ENCODE peak calls at places on chromosomes 16 and 17, in nine cellular contexts. One of them, this sample, is unnamed.

GRCh38 chr16:88744839-88745521 is 38.7 kb downstream of the CTU2 start:
- DNase-seq in HTR-8/SVneo: no peak
- DNase-seq in Right ventricle myocardium superior: no peak
- DNase-seq in mucosa of descending colon: no peak
- DNase-seq in IMR-90: no peak
- DNase-seq in SK-MEL-5: no peak
- DNase-seq in anterior cingulate cortex: no peak
- DNase-seq in SK-N-DZ: no peak
- DNase-seq in CD4-positive, CD25-positive, alpha-beta regulatory T cell: no peak
- DNase-seq in this sample: no peak

GRCh38 chr17:46770818-46771600 is 47.5 kb downstream of the WNT3 start:
- DNase-seq in HTR-8/SVneo: peak
- DNase-seq in Right ventricle myocardium superior: no peak
- DNase-seq in mucosa of descending colon: no peak
- DNase-seq in IMR-90: peak
- DNase-seq in SK-MEL-5: peak
- DNase-seq in anterior cingulate cortex: no peak
- DNase-seq in SK-N-DZ: peak
- DNase-seq in CD4-positive, CD25-positive, alpha-beta regulatory T cell: no peak
- DNase-seq in this sample: peak

GRCh38 chr17:58205936-58206335 is 13.1 kb downstream of the MKS1 start:
- DNase-seq in HTR-8/SVneo: no peak
- DNase-seq in Right ventricle myocardium superior: no peak
- DNase-seq in mucosa of descending colon: no peak
- DNase-seq in IMR-90: no peak
- DNase-seq in SK-MEL-5: no peak
- DNase-seq in anterior cingulate cortex: no peak
- DNase-seq in SK-N-DZ: no peak
- DNase-seq in CD4-positive, CD25-positive, alpha-beta regulatory T cell: no peak
- DNase-seq in this sample: no peak

GRCh38 chr16:89471225-89471624 is 19.1 kb downstream of the ANKRD11 start:
- DNase-seq in HTR-8/SVneo: peak
- DNase-seq in Right ventricle myocardium superior: no peak
- DNase-seq in mucosa of descending colon: no peak
- DNase-seq in IMR-90: peak
- DNase-seq in SK-MEL-5: no peak
- DNase-seq in anterior cingulate cortex: no peak
- DNase-seq in SK-N-DZ: no peak
- DNase-seq in CD4-positive, CD25-positive, alpha-beta regulatory T cell: no peak
- DNase-seq in this sample: no peak

GRCh38 chr16:66430214-66430613 is 3.1 kb downstream of the BEAN1 start:
- DNase-seq in HTR-8/SVneo: no peak
- DNase-seq in Right ventricle myocardium superior: no peak
- DNase-seq in mucosa of descending colon: no peak
- DNase-seq in IMR-90: no peak
- DNase-seq in SK-MEL-5: no peak
- DNase-seq in anterior cingulate cortex: no peak
- DNase-seq in SK-N-DZ: no peak
- DNase-seq in CD4-positive, CD25-positive, alpha-beta regulatory T cell: no peak
- DNase-seq in this sample: no peak

GRCh38 chr16:89256651-89257254 is 39.2 kb downstream of the ZNF778 start:
- DNase-seq in HTR-8/SVneo: no peak
- DNase-seq in Right ventricle myocardium superior: no peak
- DNase-seq in mucosa of descending colon: peak
- DNase-seq in IMR-90: peak
- DNase-seq in SK-MEL-5: no peak
- DNase-seq in anterior cingulate cortex: peak
- DNase-seq in SK-N-DZ: no peak
- DNase-seq in CD4-positive, CD25-positive, alpha-beta regulatory T cell: peak
- DNase-seq in this sample: peak

GRCh38 chr16:19948186-19949104 is 63.8 kb upstream of the GPRC5B start:
- DNase-seq in HTR-8/SVneo: no peak
- DNase-seq in Right ventricle myocardium superior: no peak
- DNase-seq in mucosa of descending colon: no peak
- DNase-seq in IMR-90: no peak
- DNase-seq in SK-MEL-5: no peak
- DNase-seq in anterior cingulate cortex: no peak
- DNase-seq in SK-N-DZ: no peak
- DNase-seq in CD4-positive, CD25-positive, alpha-beta regulatory T cell: no peak
- DNase-seq in this sample: no peak

GRCh38 chr17:16926591-16927451 is 45.1 kb downstream of the TNFRSF13B start:
- DNase-seq in HTR-8/SVneo: no peak
- DNase-seq in Right ventricle myocardium superior: no peak
- DNase-seq in mucosa of descending colon: peak
- DNase-seq in IMR-90: no peak
- DNase-seq in SK-MEL-5: no peak
- DNase-seq in anterior cingulate cortex: no peak
- DNase-seq in SK-N-DZ: no peak
- DNase-seq in CD4-positive, CD25-positive, alpha-beta regulatory T cell: no peak
- DNase-seq in this sample: no peak

GRCh38 chr17:63927464-63928171 is 4.5 kb downstream of the CD79B start:
- DNase-seq in HTR-8/SVneo: no peak
- DNase-seq in Right ventricle myocardium superior: no peak
- DNase-seq in mucosa of descending colon: peak
- DNase-seq in IMR-90: no peak
- DNase-seq in SK-MEL-5: no peak
- DNase-seq in anterior cingulate cortex: no peak
- DNase-seq in SK-N-DZ: no peak
- DNase-seq in CD4-positive, CD25-positive, alpha-beta regulatory T cell: no peak
- DNase-seq in this sample: no peak

GRCh38 chr16:3089717-3090592 is 9.1 kb downstream of the ZSCAN10 start:
- DNase-seq in HTR-8/SVneo: no peak
- DNase-seq in Right ventricle myocardium superior: no peak
- DNase-seq in mucosa of descending colon: peak
- DNase-seq in IMR-90: no peak
- DNase-seq in SK-MEL-5: no peak
- DNase-seq in anterior cingulate cortex: no peak
- DNase-seq in SK-N-DZ: no peak
- DNase-seq in CD4-positive, CD25-positive, alpha-beta regulatory T cell: no peak
- DNase-seq in this sample: no peak

GRCh38 chr16:12652924-12653323 is 150.8 kb downstream of the CPPED1 start:
- DNase-seq in HTR-8/SVneo: no peak
- DNase-seq in Right ventricle myocardium superior: no peak
- DNase-seq in mucosa of descending colon: no peak
- DNase-seq in IMR-90: no peak
- DNase-seq in SK-MEL-5: no peak
- DNase-seq in anterior cingulate cortex: no peak
- DNase-seq in SK-N-DZ: no peak
- DNase-seq in CD4-positive, CD25-positive, alpha-beta regulatory T cell: no peak
- DNase-seq in this sample: no peak

GRCh38 chr16:7270823-7271222 is 61.8 kb upstream of the RBFOX1 start:
- DNase-seq in HTR-8/SVneo: no peak
- DNase-seq in Right ventricle myocardium superior: no peak
- DNase-seq in mucosa of descending colon: no peak
- DNase-seq in IMR-90: no peak
- DNase-seq in SK-MEL-5: no peak
- DNase-seq in anterior cingulate cortex: no peak
- DNase-seq in SK-N-DZ: no peak
- DNase-seq in CD4-positive, CD25-positive, alpha-beta regulatory T cell: no peak
- DNase-seq in this sample: no peak

GRCh38 chr17:50206604-50207293 is 5.3 kb upstream of the COL1A1 start:
- DNase-seq in HTR-8/SVneo: no peak
- DNase-seq in Right ventricle myocardium superior: no peak
- DNase-seq in mucosa of descending colon: no peak
- DNase-seq in IMR-90: peak
- DNase-seq in SK-MEL-5: no peak
- DNase-seq in anterior cingulate cortex: no peak
- DNase-seq in SK-N-DZ: peak
- DNase-seq in CD4-positive, CD25-positive, alpha-beta regulatory T cell: no peak
- DNase-seq in this sample: no peak

GRCh38 chr17:75266315-75267145 is 4.5 kb downstream of the MIF4GD start:
- DNase-seq in HTR-8/SVneo: no peak
- DNase-seq in Right ventricle myocardium superior: no peak
- DNase-seq in mucosa of descending colon: no peak
- DNase-seq in IMR-90: no peak
- DNase-seq in SK-MEL-5: no peak
- DNase-seq in anterior cingulate cortex: no peak
- DNase-seq in SK-N-DZ: no peak
- DNase-seq in CD4-positive, CD25-positive, alpha-beta regulatory T cell: no peak
- DNase-seq in this sample: no peak

GRCh38 chr16:66604376-66605176 is at the start of gene CMTM3:
- DNase-seq in HTR-8/SVneo: peak
- DNase-seq in Right ventricle myocardium superior: peak
- DNase-seq in mucosa of descending colon: peak
- DNase-seq in IMR-90: peak
- DNase-seq in SK-MEL-5: peak
- DNase-seq in anterior cingulate cortex: no peak
- DNase-seq in SK-N-DZ: peak
- DNase-seq in CD4-positive, CD25-positive, alpha-beta regulatory T cell: peak
- DNase-seq in this sample: peak

GRCh38 chr17:8126306-8127066 is 2.6 kb upstream of the HES7 start:
- DNase-seq in HTR-8/SVneo: no peak
- DNase-seq in Right ventricle myocardium superior: peak
- DNase-seq in mucosa of descending colon: peak
- DNase-seq in IMR-90: peak
- DNase-seq in SK-MEL-5: peak
- DNase-seq in anterior cingulate cortex: no peak
- DNase-seq in SK-N-DZ: peak
- DNase-seq in CD4-positive, CD25-positive, alpha-beta regulatory T cell: peak
- DNase-seq in this sample: peak

GRCh38 chr16:86214326-86215232 is 295.7 kb upstream of the FOXF1 start:
- DNase-seq in HTR-8/SVneo: no peak
- DNase-seq in Right ventricle myocardium superior: no peak
- DNase-seq in mucosa of descending colon: no peak
- DNase-seq in IMR-90: peak
- DNase-seq in SK-MEL-5: no peak
- DNase-seq in anterior cingulate cortex: no peak
- DNase-seq in SK-N-DZ: no peak
- DNase-seq in CD4-positive, CD25-positive, alpha-beta regulatory T cell: no peak
- DNase-seq in this sample: no peak

GRCh38 chr16:4314532-4315184 is 1.2 kb upstream of the GLIS2 start:
- DNase-seq in HTR-8/SVneo: peak
- DNase-seq in Right ventricle myocardium superior: no peak
- DNase-seq in mucosa of descending colon: no peak
- DNase-seq in IMR-90: peak
- DNase-seq in SK-MEL-5: peak
- DNase-seq in anterior cingulate cortex: no peak
- DNase-seq in SK-N-DZ: peak
- DNase-seq in CD4-positive, CD25-positive, alpha-beta regulatory T cell: no peak
- DNase-seq in this sample: peak

GRCh38 chr17:72233981-72234380 is 113.2 kb downstream of the SOX9 start:
- DNase-seq in HTR-8/SVneo: no peak
- DNase-seq in Right ventricle myocardium superior: no peak
- DNase-seq in mucosa of descending colon: no peak
- DNase-seq in IMR-90: no peak
- DNase-seq in SK-MEL-5: no peak
- DNase-seq in anterior cingulate cortex: no peak
- DNase-seq in SK-N-DZ: no peak
- DNase-seq in CD4-positive, CD25-positive, alpha-beta regulatory T cell: no peak
- DNase-seq in this sample: peak

GRCh38 chr17:13931111-13931526 is 138.2 kb upstream of the COX10 start:
- DNase-seq in HTR-8/SVneo: no peak
- DNase-seq in Right ventricle myocardium superior: no peak
- DNase-seq in mucosa of descending colon: no peak
- DNase-seq in IMR-90: peak
- DNase-seq in SK-MEL-5: no peak
- DNase-seq in anterior cingulate cortex: no peak
- DNase-seq in SK-N-DZ: no peak
- DNase-seq in CD4-positive, CD25-positive, alpha-beta regulatory T cell: no peak
- DNase-seq in this sample: peak

GRCh38 chr16:78503501-78504110 is 404.2 kb downstream of the WWOX start:
- DNase-seq in HTR-8/SVneo: no peak
- DNase-seq in Right ventricle myocardium superior: no peak
- DNase-seq in mucosa of descending colon: no peak
- DNase-seq in IMR-90: peak
- DNase-seq in SK-MEL-5: peak
- DNase-seq in anterior cingulate cortex: peak
- DNase-seq in SK-N-DZ: peak
- DNase-seq in CD4-positive, CD25-positive, alpha-beta regulatory T cell: peak
- DNase-seq in this sample: peak

GRCh38 chr17:61219460-61219859 is 180.2 kb upstream of the TBX2 start:
- DNase-seq in HTR-8/SVneo: no peak
- DNase-seq in Right ventricle myocardium superior: no peak
- DNase-seq in mucosa of descending colon: no peak
- DNase-seq in IMR-90: peak
- DNase-seq in SK-MEL-5: no peak
- DNase-seq in anterior cingulate cortex: no peak
- DNase-seq in SK-N-DZ: peak
- DNase-seq in CD4-positive, CD25-positive, alpha-beta regulatory T cell: no peak
- DNase-seq in this sample: no peak

GRCh38 chr17:65359016-65359415 is 202.4 kb downstream of the AXIN2 start:
- DNase-seq in HTR-8/SVneo: peak
- DNase-seq in Right ventricle myocardium superior: no peak
- DNase-seq in mucosa of descending colon: no peak
- DNase-seq in IMR-90: peak
- DNase-seq in SK-MEL-5: no peak
- DNase-seq in anterior cingulate cortex: no peak
- DNase-seq in SK-N-DZ: no peak
- DNase-seq in CD4-positive, CD25-positive, alpha-beta regulatory T cell: no peak
- DNase-seq in this sample: no peak

GRCh38 chr16:9441021-9441420 is 349.6 kb downstream of the HAPSTR1 start:
- DNase-seq in HTR-8/SVneo: no peak
- DNase-seq in Right ventricle myocardium superior: no peak
- DNase-seq in mucosa of descending colon: no peak
- DNase-seq in IMR-90: no peak
- DNase-seq in SK-MEL-5: no peak
- DNase-seq in anterior cingulate cortex: no peak
- DNase-seq in SK-N-DZ: no peak
- DNase-seq in CD4-positive, CD25-positive, alpha-beta regulatory T cell: no peak
- DNase-seq in this sample: no peak

GRCh38 chr16:84599528-84600202 is 18.2 kb downstream of the COTL1 start:
- DNase-seq in HTR-8/SVneo: peak
- DNase-seq in Right ventricle myocardium superior: peak
- DNase-seq in mucosa of descending colon: peak
- DNase-seq in IMR-90: peak
- DNase-seq in SK-MEL-5: peak
- DNase-seq in anterior cingulate cortex: no peak
- DNase-seq in SK-N-DZ: no peak
- DNase-seq in CD4-positive, CD25-positive, alpha-beta regulatory T cell: peak
- DNase-seq in this sample: peak

GRCh38 chr17:77343031-77343866 is 202.5 kb downstream of the SEC14L1 start:
- DNase-seq in HTR-8/SVneo: no peak
- DNase-seq in Right ventricle myocardium superior: no peak
- DNase-seq in mucosa of descending colon: no peak
- DNase-seq in IMR-90: no peak
- DNase-seq in SK-MEL-5: no peak
- DNase-seq in anterior cingulate cortex: no peak
- DNase-seq in SK-N-DZ: no peak
- DNase-seq in CD4-positive, CD25-positive, alpha-beta regulatory T cell: no peak
- DNase-seq in this sample: no peak

GRCh38 chr16:88977028-88977844 is at the start of gene CBFA2T3:
- DNase-seq in HTR-8/SVneo: no peak
- DNase-seq in Right ventricle myocardium superior: peak
- DNase-seq in mucosa of descending colon: peak
- DNase-seq in IMR-90: no peak
- DNase-seq in SK-MEL-5: no peak
- DNase-seq in anterior cingulate cortex: no peak
- DNase-seq in SK-N-DZ: no peak
- DNase-seq in CD4-positive, CD25-positive, alpha-beta regulatory T cell: no peak
- DNase-seq in this sample: no peak

GRCh38 chr16:61042736-61043135 is 993.5 kb downstream of the CDH8 start:
- DNase-seq in HTR-8/SVneo: no peak
- DNase-seq in Right ventricle myocardium superior: no peak
- DNase-seq in mucosa of descending colon: no peak
- DNase-seq in IMR-90: no peak
- DNase-seq in SK-MEL-5: no peak
- DNase-seq in anterior cingulate cortex: no peak
- DNase-seq in SK-N-DZ: no peak
- DNase-seq in CD4-positive, CD25-positive, alpha-beta regulatory T cell: no peak
- DNase-seq in this sample: no peak

GRCh38 chr17:10429416-10430045 is 7.8 kb upstream of the MYH8 start:
- DNase-seq in HTR-8/SVneo: peak
- DNase-seq in Right ventricle myocardium superior: no peak
- DNase-seq in mucosa of descending colon: no peak
- DNase-seq in IMR-90: peak
- DNase-seq in SK-MEL-5: no peak
- DNase-seq in anterior cingulate cortex: no peak
- DNase-seq in SK-N-DZ: no peak
- DNase-seq in CD4-positive, CD25-positive, alpha-beta regulatory T cell: no peak
- DNase-seq in this sample: no peak

GRCh38 chr17:80780381-80781187 is 211.1 kb upstream of the CHMP6 start:
- DNase-seq in HTR-8/SVneo: no peak
- DNase-seq in Right ventricle myocardium superior: no peak
- DNase-seq in mucosa of descending colon: no peak
- DNase-seq in IMR-90: peak
- DNase-seq in SK-MEL-5: no peak
- DNase-seq in anterior cingulate cortex: no peak
- DNase-seq in SK-N-DZ: peak
- DNase-seq in CD4-positive, CD25-positive, alpha-beta regulatory T cell: no peak
- DNase-seq in this sample: no peak

GRCh38 chr17:43402078-43402477 is 3.3 kb downstream of the ARL4D start:
- DNase-seq in HTR-8/SVneo: no peak
- DNase-seq in Right ventricle myocardium superior: no peak
- DNase-seq in mucosa of descending colon: no peak
- DNase-seq in IMR-90: no peak
- DNase-seq in SK-MEL-5: no peak
- DNase-seq in anterior cingulate cortex: no peak
- DNase-seq in SK-N-DZ: no peak
- DNase-seq in CD4-positive, CD25-positive, alpha-beta regulatory T cell: no peak
- DNase-seq in this sample: no peak

This sample was measured in cerebellar cortex.